ENCODE peak calls at places on chromosomes 3 and 15, in four cellular contexts. One of them, this sample, is unnamed.

GRCh38 chr3:190696777-190697501 is 165.6 kb downstream of the GMNC start:
- DNase-seq in cardiac muscle cell: peak
- DNase-seq in fibroblast of mammary gland: peak
- DNase-seq in Peyer's patch: no peak
- DNase-seq in this sample: peak

GRCh38 chr15:23038741-23039150 is 623 bp downstream of the TUBGCP5 start:
- DNase-seq in cardiac muscle cell: no peak
- DNase-seq in fibroblast of mammary gland: peak
- DNase-seq in Peyer's patch: no peak
- DNase-seq in this sample: peak

GRCh38 chr15:69876556-69876955 is 221.2 kb downstream of the TLE3 start:
- DNase-seq in cardiac muscle cell: no peak
- DNase-seq in fibroblast of mammary gland: no peak
- DNase-seq in Peyer's patch: no peak
- DNase-seq in this sample: no peak

GRCh38 chr3:4588410-4588809 is 95.3 kb downstream of the ITPR1 start:
- DNase-seq in cardiac muscle cell: no peak
- DNase-seq in fibroblast of mammary gland: peak
- DNase-seq in Peyer's patch: no peak
- DNase-seq in this sample: peak

GRCh38 chr15:90334304-90334731 is 17.8 kb upstream of the ZNF774 start:
- DNase-seq in cardiac muscle cell: no peak
- DNase-seq in fibroblast of mammary gland: no peak
- DNase-seq in Peyer's patch: no peak
- DNase-seq in this sample: no peak

GRCh38 chr3:179037361-179037760 is 34.2 kb downstream of the ZMAT3 start:
- DNase-seq in cardiac muscle cell: no peak
- DNase-seq in fibroblast of mammary gland: peak
- DNase-seq in Peyer's patch: peak
- DNase-seq in this sample: peak

GRCh38 chr3:123421353-123422174 is 27.3 kb downstream of the ADCY5 start:
- DNase-seq in cardiac muscle cell: no peak
- DNase-seq in fibroblast of mammary gland: peak
- DNase-seq in Peyer's patch: no peak
- DNase-seq in this sample: peak

GRCh38 chr3:71724584-71725278 is 471 bp downstream of the EIF4E3 start:
- DNase-seq in cardiac muscle cell: peak
- DNase-seq in fibroblast of mammary gland: no peak
- DNase-seq in Peyer's patch: peak
- DNase-seq in this sample: no peak

GRCh38 chr15:70562906-70563305 is 200.5 kb downstream of the UACA start:
- DNase-seq in cardiac muscle cell: no peak
- DNase-seq in fibroblast of mammary gland: no peak
- DNase-seq in Peyer's patch: no peak
- DNase-seq in this sample: no peak

GRCh38 chr15:36323607-36324006 is 255.8 kb upstream of the CDIN1 start:
- DNase-seq in cardiac muscle cell: no peak
- DNase-seq in fibroblast of mammary gland: peak
- DNase-seq in Peyer's patch: no peak
- DNase-seq in this sample: no peak

GRCh38 chr15:31214158-31214863 is 112.3 kb upstream of the KLF13 start:
- DNase-seq in cardiac muscle cell: no peak
- DNase-seq in fibroblast of mammary gland: no peak
- DNase-seq in Peyer's patch: no peak
- DNase-seq in this sample: no peak

DNA sequence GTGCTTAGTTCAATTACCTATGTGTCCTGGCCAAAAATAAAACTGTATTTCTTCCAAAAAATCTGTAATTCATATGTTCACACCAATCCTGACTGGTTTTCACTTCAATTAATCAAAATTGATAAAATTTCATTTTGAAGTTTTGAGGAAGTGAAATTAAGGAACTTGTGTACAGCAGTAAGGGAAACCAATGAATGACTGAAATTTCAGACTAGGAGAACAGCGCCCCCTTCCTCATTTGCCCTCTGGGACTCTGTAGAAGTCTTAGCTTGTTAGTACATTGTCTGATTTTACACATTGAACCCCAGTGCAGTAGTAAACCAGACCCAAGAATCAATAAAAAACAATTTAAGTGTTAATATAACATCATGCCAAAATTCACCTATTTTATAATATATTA is 495.3 kb upstream of the AGTR1 start:
- DNase-seq in cardiac muscle cell: no peak
- DNase-seq in fibroblast of mammary gland: no peak
- DNase-seq in Peyer's patch: no peak
- DNase-seq in this sample: no peak
- TF ChIP-seq CTCF in cardiac muscle cell: no peak
- TF ChIP-seq CTCF in fibroblast of mammary gland: peak
- TF ChIP-seq CTCF in Peyer's patch: no peak
- TF ChIP-seq CTCF in this sample: peak

DNA sequence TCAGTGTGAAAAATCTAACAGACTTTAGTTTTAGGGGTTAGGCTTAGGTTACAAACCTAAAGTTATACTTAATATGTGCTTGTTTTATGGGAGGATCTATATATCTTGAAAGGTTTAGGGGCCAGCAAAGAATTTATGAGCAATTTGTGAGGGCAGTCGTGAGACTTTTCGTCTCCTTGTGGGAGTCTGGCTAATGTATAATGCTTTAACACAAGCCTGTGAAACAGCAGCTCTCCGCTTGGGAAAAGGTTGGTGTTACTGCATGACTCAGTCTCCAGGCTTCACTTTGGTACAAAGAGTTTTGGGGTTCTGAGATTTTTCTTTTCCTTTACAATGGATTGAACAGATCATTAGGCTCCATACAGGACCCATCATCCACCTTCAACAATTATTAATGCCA is 79.0 kb upstream of the MFGE8 start:
- DNase-seq in cardiac muscle cell: no peak
- DNase-seq in fibroblast of mammary gland: no peak
- DNase-seq in Peyer's patch: no peak
- DNase-seq in this sample: no peak
- H3K4me3 ChIP-seq in cardiac muscle cell: no peak
- H3K4me3 ChIP-seq in fibroblast of mammary gland: no peak
- H3K4me3 ChIP-seq in Peyer's patch: no peak
- H3K4me3 ChIP-seq in this sample: no peak

DNA sequence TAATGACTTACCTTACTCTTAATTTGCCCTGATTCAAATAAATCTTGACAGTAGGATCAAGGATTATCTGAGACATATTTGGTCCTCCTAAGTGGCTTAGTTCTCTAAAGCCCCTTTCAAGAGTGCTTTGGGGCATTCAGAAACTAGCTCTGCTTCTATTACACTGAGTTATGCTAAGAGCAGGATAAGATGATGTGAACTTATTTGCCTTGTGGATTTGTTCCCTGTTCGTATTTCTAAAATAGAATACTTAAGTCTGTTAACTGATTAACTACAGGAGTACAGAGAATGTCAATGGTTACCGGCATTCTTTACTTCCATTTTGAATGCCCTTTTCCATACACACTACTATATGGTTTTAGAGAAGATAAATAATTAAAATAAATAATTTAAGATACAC is 14.8 kb upstream of the FRMD4B start:
- DNase-seq in cardiac muscle cell: no peak
- DNase-seq in fibroblast of mammary gland: no peak
- DNase-seq in Peyer's patch: no peak
- DNase-seq in this sample: no peak
- TF ChIP-seq CTCF in cardiac muscle cell: no peak
- TF ChIP-seq CTCF in fibroblast of mammary gland: no peak
- TF ChIP-seq CTCF in Peyer's patch: no peak
- TF ChIP-seq CTCF in this sample: no peak

GRCh38 chr3:13483988-13484695 is 4.0 kb downstream of the HDAC11 start:
- DNase-seq in cardiac muscle cell: no peak
- DNase-seq in fibroblast of mammary gland: no peak
- DNase-seq in Peyer's patch: no peak
- DNase-seq in this sample: no peak

GRCh38 chr3:13483286-13483685 is 3.2 kb downstream of the HDAC11 start:
- DNase-seq in cardiac muscle cell: no peak
- DNase-seq in fibroblast of mammary gland: no peak
- DNase-seq in Peyer's patch: no peak
- DNase-seq in this sample: no peak

GRCh38 chr3:13487403-13487802 is 7.3 kb downstream of the HDAC11 start:
- DNase-seq in cardiac muscle cell: no peak
- DNase-seq in fibroblast of mammary gland: no peak
- DNase-seq in Peyer's patch: no peak
- DNase-seq in this sample: no peak

GRCh38 chr3:13482106-13482690 is 2.1 kb downstream of the HDAC11 start:
- DNase-seq in cardiac muscle cell: no peak
- DNase-seq in fibroblast of mammary gland: no peak
- DNase-seq in Peyer's patch: no peak
- DNase-seq in this sample: no peak

DNA sequence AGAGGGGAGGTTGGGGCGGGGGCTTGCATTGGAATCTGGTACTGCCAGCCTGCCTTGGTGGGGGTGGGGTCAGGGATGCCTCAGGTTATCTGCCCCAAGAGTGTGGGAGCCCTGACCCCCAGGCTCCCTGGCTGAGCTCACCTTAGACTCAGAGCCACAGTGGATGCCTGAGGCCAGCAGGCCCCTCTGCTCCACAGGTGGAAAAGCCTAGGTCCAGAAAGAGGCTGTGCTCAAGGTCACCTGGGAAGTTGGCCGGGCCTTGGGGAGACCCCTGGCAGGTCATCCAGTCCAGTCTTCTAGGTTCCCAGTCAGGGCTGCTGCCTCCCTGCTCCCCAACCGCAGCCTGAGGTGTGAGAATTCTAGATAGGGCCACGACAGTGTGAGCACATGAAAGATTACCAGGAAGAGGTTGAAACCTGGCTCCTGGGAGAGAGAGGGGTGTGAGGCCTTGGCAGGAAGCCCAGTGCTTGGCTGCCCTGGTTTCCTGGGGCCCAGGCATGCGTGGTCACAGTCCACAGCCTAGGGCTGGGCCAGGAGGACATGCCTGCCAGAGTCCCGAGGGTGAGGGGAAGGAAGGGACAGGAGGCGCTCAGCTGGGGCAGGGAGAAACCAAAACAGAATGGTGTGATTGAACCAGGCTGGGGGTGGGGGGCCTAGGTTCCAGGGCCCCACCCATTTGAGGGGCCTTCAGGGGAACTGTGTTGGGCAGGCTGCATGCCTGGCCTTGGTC is 4.9 kb downstream of the HDAC11 start:
- DNase-seq in cardiac muscle cell: peak
- DNase-seq in fibroblast of mammary gland: peak
- DNase-seq in Peyer's patch: no peak
- DNase-seq in this sample: peak
- H3K4me3 ChIP-seq in cardiac muscle cell: no peak
- H3K4me3 ChIP-seq in fibroblast of mammary gland: no peak
- H3K4me3 ChIP-seq in Peyer's patch: no peak
- H3K4me3 ChIP-seq in this sample: no peak

GRCh38 chr15:51759557-51760070 is 8.2 kb downstream of the TMOD2 start:
- DNase-seq in cardiac muscle cell: peak
- DNase-seq in fibroblast of mammary gland: peak
- DNase-seq in Peyer's patch: no peak
- DNase-seq in this sample: peak
- TF ChIP-seq CTCF in cardiac muscle cell: peak
- TF ChIP-seq CTCF in fibroblast of mammary gland: peak
- TF ChIP-seq CTCF in Peyer's patch: no peak
- TF ChIP-seq CTCF in this sample: peak

GRCh38 chr15:67504796-67505195 is 16.1 kb upstream of the C15orf61 start:
- DNase-seq in cardiac muscle cell: no peak
- DNase-seq in fibroblast of mammary gland: peak
- DNase-seq in Peyer's patch: no peak
- DNase-seq in this sample: no peak

GRCh38 chr15:67505675-67506572 is 15.0 kb upstream of the C15orf61 start:
- DNase-seq in cardiac muscle cell: no peak
- DNase-seq in fibroblast of mammary gland: no peak
- DNase-seq in Peyer's patch: no peak
- DNase-seq in this sample: no peak

GRCh38 chr15:67504061-67504460 is 16.9 kb upstream of the C15orf61 start:
- DNase-seq in cardiac muscle cell: no peak
- DNase-seq in fibroblast of mammary gland: no peak
- DNase-seq in Peyer's patch: no peak
- DNase-seq in this sample: no peak

GRCh38 chr15:67501836-67502461 is 19.0 kb upstream of the C15orf61 start:
- DNase-seq in cardiac muscle cell: no peak
- DNase-seq in fibroblast of mammary gland: no peak
- DNase-seq in Peyer's patch: no peak
- DNase-seq in this sample: no peak

DNA sequence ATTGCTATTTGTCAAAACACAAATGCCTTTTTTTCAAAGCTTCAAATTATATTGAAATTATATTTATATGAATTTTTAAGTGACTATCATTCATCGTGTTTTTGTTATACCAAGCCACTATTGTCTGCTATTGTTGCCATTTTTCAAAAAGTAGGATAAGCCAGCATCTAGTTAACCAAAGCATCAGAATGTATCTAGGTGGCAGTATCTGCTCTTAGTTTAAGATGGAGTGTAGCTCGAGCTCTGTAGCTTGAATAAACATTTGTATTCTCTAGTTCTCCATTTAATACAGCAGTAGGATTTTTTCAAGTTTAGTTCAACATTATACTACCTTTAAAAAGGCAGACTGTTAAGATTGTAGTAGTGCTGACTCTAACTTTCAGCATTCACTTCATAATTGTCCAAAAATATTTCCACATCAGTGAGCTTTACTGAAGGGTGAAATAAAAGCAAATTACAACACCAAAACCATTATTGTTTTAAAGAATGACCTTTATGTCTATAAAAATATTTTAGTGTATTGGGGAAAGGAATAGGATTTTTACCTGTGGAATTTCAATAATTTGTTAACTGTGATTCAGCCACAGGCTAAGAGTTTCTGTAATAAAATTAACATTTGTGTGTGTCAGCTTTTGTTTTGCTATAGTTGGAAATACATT is 19.6 kb upstream of the C15orf61 start:
- DNase-seq in cardiac muscle cell: peak
- DNase-seq in fibroblast of mammary gland: peak
- DNase-seq in Peyer's patch: no peak
- DNase-seq in this sample: peak
- H3K4me3 ChIP-seq in cardiac muscle cell: no peak
- H3K4me3 ChIP-seq in fibroblast of mammary gland: no peak
- H3K4me3 ChIP-seq in Peyer's patch: no peak
- H3K4me3 ChIP-seq in this sample: no peak

GRCh38 chr3:12139111-12139511 is 19.6 kb downstream of the TIMP4 start:
- DNase-seq in cardiac muscle cell: peak
- DNase-seq in fibroblast of mammary gland: peak
- DNase-seq in Peyer's patch: no peak
- DNase-seq in this sample: peak
- TF ChIP-seq CTCF in cardiac muscle cell: peak
- TF ChIP-seq CTCF in fibroblast of mammary gland: peak
- TF ChIP-seq CTCF in Peyer's patch: no peak
- TF ChIP-seq CTCF in this sample: peak

DNA sequence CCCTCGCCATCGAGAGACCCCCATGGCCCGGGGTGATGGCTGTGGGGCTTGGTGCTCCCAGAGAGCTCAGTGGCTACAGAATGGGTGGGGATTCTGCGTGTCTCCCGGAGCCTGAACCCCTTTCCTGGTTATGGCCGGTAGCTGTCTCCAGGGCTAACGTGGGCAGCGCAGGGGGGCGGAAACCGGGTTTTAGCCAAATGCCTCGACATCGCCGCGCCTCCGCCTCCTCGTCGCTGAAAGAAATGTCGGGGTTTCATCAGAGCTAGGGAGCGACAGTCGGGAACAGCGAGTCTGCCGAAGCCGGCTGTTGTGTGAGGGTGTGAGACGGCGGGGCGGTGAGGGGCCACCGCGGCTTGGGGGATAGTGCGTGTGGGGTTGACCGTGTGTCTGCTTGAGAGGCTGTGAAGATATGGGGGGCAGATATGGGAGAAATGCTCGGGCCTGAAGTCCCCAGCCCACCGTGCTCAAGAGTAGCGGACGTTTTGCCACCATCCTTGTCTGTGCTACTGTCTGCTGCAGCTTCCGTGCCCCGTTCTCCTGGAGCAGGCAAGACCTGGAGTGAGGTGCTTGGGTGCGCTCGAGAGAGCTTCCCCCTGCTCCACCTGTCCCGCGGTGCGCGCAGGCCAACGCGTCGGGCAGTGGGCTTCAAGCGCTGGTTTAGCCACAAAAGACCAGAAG is 836 bp upstream of the ISLR2 start:
- DNase-seq in cardiac muscle cell: no peak
- DNase-seq in fibroblast of mammary gland: no peak
- DNase-seq in Peyer's patch: peak
- DNase-seq in this sample: no peak
- H3K4me3 ChIP-seq in cardiac muscle cell: no peak
- H3K4me3 ChIP-seq in fibroblast of mammary gland: no peak
- H3K4me3 ChIP-seq in Peyer's patch: no peak
- H3K4me3 ChIP-seq in this sample: peak